ENCODE peak calls at places on chromosome 6, in seven cellular contexts. One of them, this sample, is unnamed.

GRCh38 chr6:169070506-169071176 is 183.0 kb downstream of the THBS2 start:
- DNase-seq in ovary: no peak
- DNase-seq in HCT116: peak
- DNase-seq in breast epithelium: no peak
- DNase-seq in right lobe of liver: no peak
- DNase-seq in IMR-90: peak
- DNase-seq in uterus: peak
- DNase-seq in this sample: peak

GRCh38 chr6:38391206-38391908 is 248.4 kb downstream of the BTBD9 start:
- DNase-seq in ovary: no peak
- DNase-seq in HCT116: peak
- DNase-seq in breast epithelium: no peak
- DNase-seq in right lobe of liver: no peak
- DNase-seq in IMR-90: peak
- DNase-seq in uterus: no peak
- DNase-seq in this sample: no peak

GRCh38 chr6:119620846-119621570 is 271.4 kb upstream of the MAN1A1 start:
- DNase-seq in ovary: no peak
- DNase-seq in HCT116: peak
- DNase-seq in breast epithelium: no peak
- DNase-seq in right lobe of liver: no peak
- DNase-seq in IMR-90: peak
- DNase-seq in uterus: no peak
- DNase-seq in this sample: no peak

GRCh38 chr6:109013551-109014101 is 81.0 kb downstream of the SESN1 start:
- DNase-seq in ovary: no peak
- DNase-seq in HCT116: no peak
- DNase-seq in breast epithelium: no peak
- DNase-seq in right lobe of liver: no peak
- DNase-seq in IMR-90: no peak
- DNase-seq in uterus: no peak
- DNase-seq in this sample: no peak

GRCh38 chr6:32936247-32937152 is 4.3 kb downstream of the HLA-DMB start:
- DNase-seq in ovary: no peak
- DNase-seq in HCT116: no peak
- DNase-seq in breast epithelium: no peak
- DNase-seq in right lobe of liver: no peak
- DNase-seq in IMR-90: no peak
- DNase-seq in uterus: no peak
- DNase-seq in this sample: no peak

GRCh38 chr6:47741807-47742206 is 40.0 kb upstream of the OPN5 start:
- DNase-seq in ovary: no peak
- DNase-seq in HCT116: peak
- DNase-seq in breast epithelium: no peak
- DNase-seq in right lobe of liver: no peak
- DNase-seq in IMR-90: no peak
- DNase-seq in uterus: no peak
- DNase-seq in this sample: peak

GRCh38 chr6:148146717-148147116 is 195.9 kb upstream of the SASH1 start:
- DNase-seq in ovary: no peak
- DNase-seq in HCT116: peak
- DNase-seq in breast epithelium: no peak
- DNase-seq in right lobe of liver: no peak
- DNase-seq in IMR-90: peak
- DNase-seq in uterus: no peak
- DNase-seq in this sample: no peak

GRCh38 chr6:15628499-15629131 is 34.2 kb downstream of the DTNBP1 start:
- DNase-seq in ovary: no peak
- DNase-seq in HCT116: no peak
- DNase-seq in breast epithelium: no peak
- DNase-seq in right lobe of liver: no peak
- DNase-seq in IMR-90: peak
- DNase-seq in uterus: no peak
- DNase-seq in this sample: no peak

GRCh38 chr6:119818876-119819275 is 469.3 kb upstream of the MAN1A1 start:
- DNase-seq in ovary: no peak
- DNase-seq in HCT116: no peak
- DNase-seq in breast epithelium: no peak
- DNase-seq in right lobe of liver: no peak
- DNase-seq in IMR-90: no peak
- DNase-seq in uterus: no peak
- DNase-seq in this sample: no peak

GRCh38 chr6:37994238-37994637 is 174.7 kb downstream of the ZFAND3 start:
- DNase-seq in ovary: no peak
- DNase-seq in HCT116: no peak
- DNase-seq in breast epithelium: no peak
- DNase-seq in right lobe of liver: no peak
- DNase-seq in IMR-90: no peak
- DNase-seq in uterus: no peak
- DNase-seq in this sample: no peak

GRCh38 chr6:161344640-161345039 is 70.8 kb upstream of the AGPAT4 start:
- DNase-seq in ovary: no peak
- DNase-seq in HCT116: no peak
- DNase-seq in breast epithelium: no peak
- DNase-seq in right lobe of liver: no peak
- DNase-seq in IMR-90: no peak
- DNase-seq in uterus: no peak
- DNase-seq in this sample: no peak

GRCh38 chr6:113626470-113626869 is 230.7 kb upstream of the MARCKS start:
- DNase-seq in ovary: no peak
- DNase-seq in HCT116: no peak
- DNase-seq in breast epithelium: no peak
- DNase-seq in right lobe of liver: no peak
- DNase-seq in IMR-90: no peak
- DNase-seq in uterus: no peak
- DNase-seq in this sample: no peak

GRCh38 chr6:158081657-158081935 is 86.5 kb downstream of the SERAC1 start:
- DNase-seq in ovary: no peak
- DNase-seq in HCT116: no peak
- DNase-seq in breast epithelium: no peak
- DNase-seq in right lobe of liver: no peak
- DNase-seq in IMR-90: no peak
- DNase-seq in uterus: no peak
- DNase-seq in this sample: no peak

GRCh38 chr6:154307696-154308425 is 48.7 kb downstream of the IPCEF1 start:
- DNase-seq in ovary: no peak
- DNase-seq in HCT116: no peak
- DNase-seq in breast epithelium: no peak
- DNase-seq in right lobe of liver: no peak
- DNase-seq in IMR-90: no peak
- DNase-seq in uterus: no peak
- DNase-seq in this sample: no peak

GRCh38 chr6:62283828-62284411 is 2.1 kb downstream of the KHDRBS2 start:
- DNase-seq in ovary: no peak
- DNase-seq in HCT116: peak
- DNase-seq in breast epithelium: no peak
- DNase-seq in right lobe of liver: no peak
- DNase-seq in IMR-90: peak
- DNase-seq in uterus: no peak
- DNase-seq in this sample: no peak

GRCh38 chr6:128487055-128487454 is 33.3 kb downstream of the PTPRK start:
- DNase-seq in ovary: no peak
- DNase-seq in HCT116: no peak
- DNase-seq in breast epithelium: no peak
- DNase-seq in right lobe of liver: no peak
- DNase-seq in IMR-90: no peak
- DNase-seq in uterus: no peak
- DNase-seq in this sample: no peak

GRCh38 chr6:150876598-150876997 is 11.1 kb downstream of the MTHFD1L start:
- DNase-seq in ovary: no peak
- DNase-seq in HCT116: no peak
- DNase-seq in breast epithelium: peak
- DNase-seq in right lobe of liver: no peak
- DNase-seq in IMR-90: peak
- DNase-seq in uterus: no peak
- DNase-seq in this sample: peak

GRCh38 chr6:119514355-119514754 is 164.8 kb upstream of the MAN1A1 start:
- DNase-seq in ovary: no peak
- DNase-seq in HCT116: no peak
- DNase-seq in breast epithelium: no peak
- DNase-seq in right lobe of liver: no peak
- DNase-seq in IMR-90: no peak
- DNase-seq in uterus: no peak
- DNase-seq in this sample: no peak

GRCh38 chr6:12750416-12750815 is 33.8 kb downstream of the PHACTR1 start:
- DNase-seq in ovary: no peak
- DNase-seq in HCT116: no peak
- DNase-seq in breast epithelium: no peak
- DNase-seq in right lobe of liver: no peak
- DNase-seq in IMR-90: no peak
- DNase-seq in uterus: no peak
- DNase-seq in this sample: no peak

GRCh38 chr6:111957623-111958315 is 84.5 kb upstream of the FYN start:
- DNase-seq in ovary: no peak
- DNase-seq in HCT116: peak
- DNase-seq in breast epithelium: no peak
- DNase-seq in right lobe of liver: no peak
- DNase-seq in IMR-90: peak
- DNase-seq in uterus: no peak
- DNase-seq in this sample: no peak

GRCh38 chr6:137471951-137472350 is 22.2 kb downstream of the OLIG3 start:
- DNase-seq in ovary: no peak
- DNase-seq in HCT116: no peak
- DNase-seq in breast epithelium: no peak
- DNase-seq in right lobe of liver: no peak
- DNase-seq in IMR-90: no peak
- DNase-seq in uterus: no peak
- DNase-seq in this sample: no peak

DNA sequence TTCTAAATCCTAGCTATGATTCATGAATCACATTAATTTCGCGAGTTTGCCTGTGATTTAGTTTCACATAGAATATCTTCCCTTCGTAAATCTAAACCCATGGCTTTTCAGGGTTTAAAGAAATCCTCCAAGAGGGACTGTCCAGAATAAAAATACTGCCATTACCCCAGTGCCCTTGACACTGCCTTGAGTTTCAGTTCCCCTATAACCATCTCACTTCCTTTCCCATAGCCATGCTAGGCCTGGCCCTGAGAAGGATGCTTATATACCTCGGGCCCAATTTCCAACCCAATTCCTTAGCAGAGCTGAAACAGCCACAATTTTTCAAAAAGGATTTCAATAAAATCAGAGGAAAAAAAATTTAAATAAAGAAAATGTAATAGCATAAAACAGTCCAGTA is 697.3 kb downstream of the FRK start:
- DNase-seq in ovary: no peak
- DNase-seq in HCT116: no peak
- DNase-seq in breast epithelium: no peak
- DNase-seq in right lobe of liver: no peak
- DNase-seq in IMR-90: no peak
- DNase-seq in uterus: no peak
- DNase-seq in this sample: no peak
- H3K27ac ChIP-seq in ovary: no peak
- H3K27ac ChIP-seq in HCT116: no peak
- H3K27ac ChIP-seq in breast epithelium: no peak
- H3K27ac ChIP-seq in right lobe of liver: no peak
- H3K27ac ChIP-seq in IMR-90: no peak
- H3K27ac ChIP-seq in uterus: no peak
- H3K27ac ChIP-seq in this sample: no peak

GRCh38 chr6:42334870-42335269 is 116.9 kb downstream of the TRERF1 start:
- DNase-seq in ovary: no peak
- DNase-seq in HCT116: no peak
- DNase-seq in breast epithelium: no peak
- DNase-seq in right lobe of liver: no peak
- DNase-seq in IMR-90: no peak
- DNase-seq in uterus: no peak
- DNase-seq in this sample: no peak
- TF ChIP-seq POLR2A in ovary: no peak
- TF ChIP-seq POLR2A in HCT116: no peak
- TF ChIP-seq POLR2A in breast epithelium: no peak
- TF ChIP-seq POLR2A in right lobe of liver: no peak
- TF ChIP-seq POLR2A in IMR-90: no peak
- TF ChIP-seq POLR2A in uterus: no peak
- TF ChIP-seq POLR2A in this sample: no peak

GRCh38 chr6:136067731-136068341 is 182.3 kb downstream of the MTFR2 start:
- DNase-seq in ovary: no peak
- DNase-seq in HCT116: peak
- DNase-seq in breast epithelium: no peak
- DNase-seq in right lobe of liver: no peak
- DNase-seq in IMR-90: peak
- DNase-seq in uterus: no peak
- DNase-seq in this sample: no peak

GRCh38 chr6:136066005-136066404 is 184.1 kb downstream of the MTFR2 start:
- DNase-seq in ovary: no peak
- DNase-seq in HCT116: no peak
- DNase-seq in breast epithelium: no peak
- DNase-seq in right lobe of liver: no peak
- DNase-seq in IMR-90: peak
- DNase-seq in uterus: no peak
- DNase-seq in this sample: no peak

GRCh38 chr6:136070815-136071214 is 179.3 kb downstream of the MTFR2 start:
- DNase-seq in ovary: no peak
- DNase-seq in HCT116: no peak
- DNase-seq in breast epithelium: no peak
- DNase-seq in right lobe of liver: no peak
- DNase-seq in IMR-90: no peak
- DNase-seq in uterus: no peak
- DNase-seq in this sample: no peak

GRCh38 chr6:136072691-136073090 is 177.4 kb downstream of the MTFR2 start:
- DNase-seq in ovary: no peak
- DNase-seq in HCT116: no peak
- DNase-seq in breast epithelium: no peak
- DNase-seq in right lobe of liver: no peak
- DNase-seq in IMR-90: no peak
- DNase-seq in uterus: no peak
- DNase-seq in this sample: no peak

DNA sequence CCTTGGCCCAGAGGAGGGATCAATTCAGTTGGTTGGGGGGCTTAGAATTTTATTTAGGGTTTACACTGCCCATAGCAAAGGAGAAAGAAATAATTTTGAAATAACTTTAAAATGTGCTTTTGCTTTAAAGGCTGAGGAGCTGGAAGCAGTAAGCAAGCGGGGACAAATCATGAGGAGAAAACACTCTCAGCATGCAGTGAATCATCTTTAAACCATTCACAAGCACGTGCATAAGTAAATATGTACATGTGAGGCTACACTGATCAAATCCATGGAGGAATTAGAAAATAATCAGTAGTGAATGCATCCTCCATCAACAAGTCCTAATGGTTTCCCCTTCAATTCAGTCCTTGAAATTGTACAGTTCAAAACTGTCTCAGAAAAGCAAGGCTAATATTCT is 181.0 kb downstream of the MTFR2 start:
- DNase-seq in ovary: no peak
- DNase-seq in HCT116: no peak
- DNase-seq in breast epithelium: no peak
- DNase-seq in right lobe of liver: no peak
- DNase-seq in IMR-90: peak
- DNase-seq in uterus: no peak
- DNase-seq in this sample: no peak
- TF ChIP-seq CTCF in ovary: no peak
- TF ChIP-seq CTCF in HCT116: no peak
- TF ChIP-seq CTCF in breast epithelium: no peak
- TF ChIP-seq CTCF in right lobe of liver: no peak
- TF ChIP-seq CTCF in IMR-90: no peak
- TF ChIP-seq CTCF in uterus: no peak
- TF ChIP-seq CTCF in this sample: no peak

DNA sequence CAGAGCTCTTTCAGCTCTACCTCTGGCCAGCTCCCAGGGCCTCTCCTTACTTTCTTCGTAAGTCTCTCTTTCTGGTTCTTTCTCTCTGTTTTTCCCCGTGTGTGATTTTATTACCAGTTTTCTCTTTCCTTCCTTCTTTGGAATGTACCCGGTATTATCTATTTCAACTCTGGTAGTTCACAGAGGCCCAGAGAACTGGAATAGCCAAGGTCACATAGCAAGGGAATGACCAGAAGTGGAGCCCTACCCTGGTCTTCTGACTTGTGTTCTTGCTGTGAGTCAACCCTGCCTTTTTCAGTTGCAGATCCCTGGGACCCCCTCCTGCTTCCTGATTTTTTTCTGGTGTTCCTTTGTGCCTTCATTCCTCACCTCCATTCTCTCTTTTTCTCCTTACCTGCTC is 764 bp upstream of the RNF39 start:
- DNase-seq in ovary: no peak
- DNase-seq in HCT116: no peak
- DNase-seq in breast epithelium: no peak
- DNase-seq in right lobe of liver: no peak
- DNase-seq in IMR-90: no peak
- DNase-seq in uterus: no peak
- DNase-seq in this sample: no peak
- H3K27ac ChIP-seq in ovary: no peak
- H3K27ac ChIP-seq in HCT116: peak
- H3K27ac ChIP-seq in breast epithelium: peak
- H3K27ac ChIP-seq in right lobe of liver: no peak
- H3K27ac ChIP-seq in IMR-90: no peak
- H3K27ac ChIP-seq in uterus: no peak
- H3K27ac ChIP-seq in this sample: no peak

This sample was measured in gastrocnemius medialis.